ENCODE peak calls at places on chromosomes 12 and 14, in five cellular contexts. S is T-helper 1 cell, V is pancreas, L is Kasumi-1, F is posterior cingulate gyrus. Y is an unnamed sample.

GRCh38 chr12:19095331-19095730 is 34.2 kb upstream of the PLEKHA5 start:
- DNase-seq in S (no peak), V (no peak), L (no peak), F (no peak), Y (no peak)

GRCh38 chr12:45050751-45051489 is at the start of gene DBX2:
- DNase-seq in S (no peak), V (no peak), L (no peak), F (no peak), Y (no peak)

GRCh38 chr12:108980831-108981618 is 39.8 kb downstream of the SVOP start:
- DNase-seq in S (no peak), V (no peak), L (no peak), F (no peak), Y (no peak)

GRCh38 chr12:102824218-102824835 is 92.7 kb downstream of the PAH start:
- DNase-seq in S (no peak), V (no peak), L (no peak), F (no peak), Y (no peak)

GRCh38 chr12:77118696-77119095 is 53.3 kb upstream of the E2F7 start:
- DNase-seq in S (no peak), V (no peak), L (no peak), F (no peak), Y (no peak)

GRCh38 chr14:34479694-34480093 is 17.7 kb upstream of the SPTSSA start:
- DNase-seq in S (no peak), V (no peak), L (no peak), F (no peak), Y (no peak)

GRCh38 chr14:34361504-34362011 is 100.5 kb downstream of the SPTSSA start:
- DNase-seq in S (no peak), V (no peak), L (no peak), F (no peak), Y (no peak)

GRCh38 chr12:101021911-101022388 is 188.1 kb downstream of the SLC5A8 start:
- DNase-seq in S (no peak), V (no peak), L (no peak), F (no peak), Y (peak)

GRCh38 chr12:110280784-110281548 is at the start of gene ATP2A2:
- DNase-seq in S (peak), V (peak), L (peak), F (peak), Y (peak)

GRCh38 chr12:3777206-3777809 is 24.4 kb upstream of the CRACR2A start:
- DNase-seq in S (peak), V (no peak), L (peak), F (no peak), Y (peak)